ENCODE peak calls at places on chromosome 11, in four cellular contexts. H is Kasumi-1; Z is activated CD4-positive, alpha-beta T cell treated with anti-CD3 and anti-CD28 coated beads, Interleukin-2, amount 50 U/mL, for 24 hours; S is stimulated activated CD4-positive, alpha-beta T cell treated with anti-CD3 and anti-CD28 coated beads, Interleukin-15, amount 100 ng/mL, for 1 hour. A is an unnamed sample.

GRCh38 chr11:9053631-9054030 is 37.8 kb downstream of the SCUBE2 start:
- DNase-seq in H (no peak), Z (no peak), S (no peak), A (no peak)

GRCh38 chr11:63144121-63144520 is at the start of gene SLC22A24:
- DNase-seq in H (no peak), Z (no peak), S (no peak), A (no peak)

GRCh38 chr11:14907411-14908213 is 15.6 kb upstream of the CYP2R1 start:
- DNase-seq in H (peak), Z (peak), S (peak), A (peak)

GRCh38 chr11:47415949-47416472 is 7.6 kb downstream of the SLC39A13 start:
- DNase-seq in H (no peak), Z (no peak), S (no peak), A (no peak)

GRCh38 chr11:69301491-69302401 is 7.8 kb downstream of the MYEOV start:
- DNase-seq in H (peak), Z (no peak), S (no peak), A (no peak)

GRCh38 chr11:28464252-28464867 is 356.2 kb downstream of the METTL15 start:
- DNase-seq in H (no peak), Z (no peak), S (no peak), A (no peak)

GRCh38 chr11:93767018-93767417 is 17.1 kb upstream of the MED17 start:
- DNase-seq in H (no peak), Z (no peak), S (no peak), A (no peak)

GRCh38 chr11:92380882-92381281 is 156.3 kb downstream of the FAT3 start:
- DNase-seq in H (no peak), Z (no peak), S (no peak), A (no peak)

GRCh38 chr11:125128450-125128849 is 17.0 kb upstream of the TMEM218 start:
- DNase-seq in H (no peak), Z (no peak), S (no peak), A (no peak)

GRCh38 chr11:68052137-68052873 is 13.5 kb downstream of the TCIRG1 start:
- DNase-seq in H (no peak), Z (no peak), S (no peak), A (no peak)

GRCh38 chr11:10272132-10272531 is 21.9 kb downstream of the SBF2 start:
- DNase-seq in H (no peak), Z (no peak), S (no peak), A (no peak)

GRCh38 chr11:64186205-64187165 is 514 bp downstream of the STIP1 start:
- DNase-seq in H (no peak), Z (no peak), S (no peak), A (no peak)

GRCh38 chr11:1017269-1018005 is 19.1 kb downstream of the MUC6 start:
- DNase-seq in H (no peak), Z (no peak), S (no peak), A (no peak)

GRCh38 chr11:548700-549603 is 11.6 kb downstream of the LMNTD2 start:
- DNase-seq in H (no peak), Z (no peak), S (no peak), A (no peak)

GRCh38 chr11:1223346-1224108 is 661 bp downstream of the MUC5B start:
- DNase-seq in H (no peak), Z (no peak), S (no peak), A (no peak)

GRCh38 chr11:115362997-115363396 is 141.2 kb downstream of the CADM1 start:
- DNase-seq in H (no peak), Z (no peak), S (no peak), A (no peak)

GRCh38 chr11:3225159-3225758 is 6.6 kb upstream of the MRGPRG start:
- DNase-seq in H (no peak), Z (no peak), S (no peak), A (no peak)

GRCh38 chr11:1100417-1101245 is 26.0 kb downstream of the MUC2 start:
- DNase-seq in H (no peak), Z (no peak), S (no peak), A (no peak)

GRCh38 chr11:66068154-66068821 is 1.8 kb upstream of the PACS1 start:
- DNase-seq in H (peak), Z (peak), S (peak), A (peak)

GRCh38 chr11:69641681-69642548 is 959 bp downstream of the CCND1 start:
- DNase-seq in H (no peak), Z (no peak), S (no peak), A (no peak)

GRCh38 chr11:130947889-130948288 is 31.6 kb upstream of the SNX19 start:
- DNase-seq in H (no peak), Z (no peak), S (no peak), A (no peak)

GRCh38 chr11:130223291-130223971 is 63.8 kb downstream of the ST14 start:
- DNase-seq in H (no peak), Z (no peak), S (no peak), A (no peak)

GRCh38 chr11:46382644-46383403 is 1.4 kb downstream of the MDK start:
- DNase-seq in H (no peak), Z (no peak), S (no peak), A (peak)

GRCh38 chr11:85086511-85087284 is 540.4 kb downstream of the DLG2 start:
- DNase-seq in H (no peak), Z (no peak), S (no peak), A (no peak)

GRCh38 chr11:30488304-30488998 is 97.7 kb downstream of the MPPED2 start:
- DNase-seq in H (no peak), Z (no peak), S (no peak), A (peak)

GRCh38 chr11:65225284-65226102 is 36.3 kb upstream of the POLA2 start:
- DNase-seq in H (peak), Z (no peak), S (peak), A (no peak)

GRCh38 chr11:130908770-130909625 is 7.3 kb downstream of the SNX19 start:
- DNase-seq in H (no peak), Z (no peak), S (no peak), A (no peak)